ENCODE peak calls at places on chromosomes 12 and 14, in four cellular contexts. One of them, this sample, is unnamed. For H4K20me1 and H3K4me1, the result is how much of the 10 kb centered on the place peaks cover.

GRCh38 chr12:58117201-58117600 is 175.8 kb downstream of the ATP23 start:
- DNase-seq in GM12878: no peak
- DNase-seq in HepG2: no peak
- DNase-seq in H1: no peak
- DNase-seq in this sample: no peak

GRCh38 chr14:61226015-61226654 is 55.0 kb downstream of the TMEM30B start:
- DNase-seq in GM12878: no peak
- DNase-seq in HepG2: no peak
- DNase-seq in H1: no peak
- DNase-seq in this sample: peak

GRCh38 chr14:63438065-63438757 is 105.0 kb downstream of the PPP2R5E start:
- DNase-seq in GM12878: no peak
- DNase-seq in HepG2: peak
- DNase-seq in H1: no peak
- DNase-seq in this sample: peak

GRCh38 chr12:86230516-86231146 is 25.6 kb downstream of the MGAT4C start:
- DNase-seq in GM12878: no peak
- DNase-seq in HepG2: no peak
- DNase-seq in H1: no peak
- DNase-seq in this sample: peak

GRCh38 chr12:57609781-57610552 is 1.3 kb upstream of the ARHGEF25 start:
- DNase-seq in GM12878: no peak
- DNase-seq in HepG2: no peak
- DNase-seq in H1: peak
- DNase-seq in this sample: no peak

GRCh38 chr12:31324116-31324844 is 1.7 kb downstream of the SINHCAF start:
- DNase-seq in GM12878: no peak
- DNase-seq in HepG2: peak
- DNase-seq in H1: peak
- DNase-seq in this sample: peak

GRCh38 chr12:32549675-32550079 is 129.4 kb upstream of the DNM1L start:
- DNase-seq in GM12878: no peak
- DNase-seq in HepG2: no peak
- DNase-seq in H1: peak
- DNase-seq in this sample: peak

GRCh38 chr14:95339301-95339865 is 19.7 kb upstream of the CLMN start:
- DNase-seq in GM12878: no peak
- DNase-seq in HepG2: peak
- DNase-seq in H1: no peak
- DNase-seq in this sample: no peak

GRCh38 chr12:15978431-15978950 is 67.4 kb downstream of the DERA start:
- DNase-seq in GM12878: no peak
- DNase-seq in HepG2: no peak
- DNase-seq in H1: no peak
- DNase-seq in this sample: peak

GRCh38 chr12:85642810-85643209 is 193.4 kb downstream of the RASSF9 start:
- DNase-seq in GM12878: no peak
- DNase-seq in HepG2: peak
- DNase-seq in H1: no peak
- DNase-seq in this sample: peak

GRCh38 chr14:89029961-89030694 is 205.7 kb downstream of the TTC8 start:
- DNase-seq in GM12878: no peak
- DNase-seq in HepG2: no peak
- DNase-seq in H1: no peak
- DNase-seq in this sample: no peak

GRCh38 chr14:32121948-32122347 is 44.8 kb downstream of the ARHGAP5 start:
- DNase-seq in GM12878: no peak
- DNase-seq in HepG2: no peak
- DNase-seq in H1: no peak
- DNase-seq in this sample: peak

GRCh38 chr12:88361493-88361892 is 218.8 kb downstream of the KITLG start:
- DNase-seq in GM12878: no peak
- DNase-seq in HepG2: no peak
- DNase-seq in H1: no peak
- DNase-seq in this sample: peak

GRCh38 chr12:25972783-25973182 is 14.3 kb downstream of the RASSF8 start:
- DNase-seq in GM12878: no peak
- DNase-seq in HepG2: no peak
- DNase-seq in H1: no peak
- DNase-seq in this sample: peak

GRCh38 chr12:46523863-46524770 is 151.5 kb upstream of the SLC38A2 start:
- DNase-seq in GM12878: no peak
- DNase-seq in HepG2: peak
- DNase-seq in H1: no peak
- DNase-seq in this sample: peak

GRCh38 chr14:98959958-98960616 is 311.9 kb downstream of the BCL11B start:
- DNase-seq in GM12878: no peak
- DNase-seq in HepG2: no peak
- DNase-seq in H1: peak
- DNase-seq in this sample: no peak

GRCh38 chr14:105015905-105016304 is 5.0 kb downstream of the CDCA4 start:
- DNase-seq in GM12878: no peak
- DNase-seq in HepG2: no peak
- DNase-seq in H1: no peak
- DNase-seq in this sample: no peak

GRCh38 chr12:8554451-8555195 is 13.9 kb upstream of the CLEC4E start:
- DNase-seq in GM12878: no peak
- DNase-seq in HepG2: no peak
- DNase-seq in H1: no peak
- DNase-seq in this sample: peak

GRCh38 chr12:53061404-53062010 is 11.6 kb downstream of the TNS2 start:
- DNase-seq in GM12878: no peak
- DNase-seq in HepG2: peak
- DNase-seq in H1: no peak
- DNase-seq in this sample: no peak

GRCh38 chr14:74360163-74360562 is 11.9 kb downstream of the VRTN start:
- DNase-seq in GM12878: no peak
- DNase-seq in HepG2: no peak
- DNase-seq in H1: no peak
- DNase-seq in this sample: no peak

GRCh38 chr14:61638595-61639391 is 56.5 kb upstream of the HIF1A start:
- DNase-seq in GM12878: no peak
- DNase-seq in HepG2: no peak
- DNase-seq in H1: no peak
- DNase-seq in this sample: peak

GRCh38 chr14:32657081-32657480 is 281.6 kb upstream of the NPAS3 start:
- DNase-seq in GM12878: peak
- DNase-seq in HepG2: peak
- DNase-seq in H1: no peak
- DNase-seq in this sample: peak

GRCh38 chr14:75479770-75480600 is 42.3 kb upstream of the BATF start:
- DNase-seq in GM12878: no peak
- DNase-seq in HepG2: no peak
- DNase-seq in H1: peak
- DNase-seq in this sample: no peak

GRCh38 chr14:56172571-56172971 is 54.4 kb downstream of the PELI2 start:
- DNase-seq in GM12878: no peak
- DNase-seq in HepG2: no peak
- DNase-seq in H1: no peak
- DNase-seq in this sample: peak

GRCh38 chr12:25187781-25188180 is 7.2 kb downstream of the DNAI7 start:
- DNase-seq in GM12878: no peak
- DNase-seq in HepG2: no peak
- DNase-seq in H1: no peak
- DNase-seq in this sample: peak

GRCh38 chr12:93122089-93122488 is 193.0 kb upstream of the EEA1 start:
- DNase-seq in GM12878: no peak
- DNase-seq in HepG2: peak
- DNase-seq in H1: no peak
- DNase-seq in this sample: peak

GRCh38 chr12:89256060-89256459 is 96.2 kb downstream of the DUSP6 start:
- DNase-seq in GM12878: no peak
- DNase-seq in HepG2: no peak
- DNase-seq in H1: no peak
- DNase-seq in this sample: no peak

GRCh38 chr14:100019156-100019882 is 45.9 kb upstream of the EVL start:
- DNase-seq in GM12878: no peak
- DNase-seq in HepG2: peak
- DNase-seq in H1: no peak
- DNase-seq in this sample: peak

GRCh38 chr12:26740991-26741390 is 92.0 kb downstream of the ITPR2 start:
- DNase-seq in GM12878: no peak
- DNase-seq in HepG2: no peak
- DNase-seq in H1: no peak
- DNase-seq in this sample: no peak

GRCh38 chr12:93664573-93665138 is 12.5 kb upstream of the CRADD start:
- DNase-seq in GM12878: no peak
- DNase-seq in HepG2: peak
- DNase-seq in H1: no peak
- DNase-seq in this sample: peak

GRCh38 chr14:106556665-106557289 is 1030.4 kb downstream of the TMEM121 start:
- DNase-seq in GM12878: no peak
- DNase-seq in HepG2: peak
- DNase-seq in H1: peak
- DNase-seq in this sample: no peak

GRCh38 chr12:122944588-122944987 is 21.7 kb downstream of the ABCB9 start:
- DNase-seq in GM12878: no peak
- DNase-seq in HepG2: peak
- DNase-seq in H1: no peak
- DNase-seq in this sample: peak

GRCh38 chr12:123388218-123388947 is 4.5 kb downstream of the KMT5A start:
- DNase-seq in GM12878: peak
- DNase-seq in HepG2: peak
- DNase-seq in H1: peak
- DNase-seq in this sample: peak

GRCh38 chr12:95402096-95402495 is 71.9 kb upstream of the METAP2 start:
- DNase-seq in GM12878: no peak
- DNase-seq in HepG2: no peak
- DNase-seq in H1: no peak
- DNase-seq in this sample: no peak

GRCh38 chr14:96986701-96987474 is 189.7 kb downstream of the VRK1 start:
- DNase-seq in GM12878: no peak
- DNase-seq in HepG2: no peak
- DNase-seq in H1: no peak
- DNase-seq in this sample: no peak

DNA sequence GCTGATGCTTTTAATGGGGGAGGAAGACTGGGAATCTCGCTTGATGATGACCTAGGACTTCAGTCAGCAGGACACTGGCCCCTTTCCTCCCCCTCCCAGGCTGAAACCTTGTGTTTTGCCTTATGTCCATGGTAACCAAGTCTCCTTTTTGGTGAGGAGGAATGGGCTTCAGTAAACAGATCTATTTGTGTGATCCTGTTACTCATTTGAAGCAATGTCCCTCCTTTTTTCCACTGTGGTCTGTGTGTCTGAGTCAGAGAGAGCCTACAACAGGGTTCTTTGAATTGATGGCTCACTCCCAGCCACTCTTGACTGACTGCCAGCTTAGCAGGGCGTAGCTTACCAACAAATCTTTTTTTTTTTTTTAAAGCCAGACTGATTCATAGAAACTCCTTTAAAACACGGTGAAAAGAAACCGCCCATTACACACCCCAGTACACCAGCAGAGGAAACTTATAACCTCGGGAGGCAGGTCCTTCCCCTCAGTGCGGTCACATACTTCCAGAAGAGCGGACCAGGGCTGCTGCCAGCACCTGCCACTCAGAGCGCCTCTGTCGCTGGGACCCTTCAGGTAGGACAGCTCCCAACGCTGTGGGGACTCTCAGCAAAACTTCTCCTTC is at the start of gene EMP1:
- DNase-seq in GM12878: peak
- DNase-seq in HepG2: peak
- DNase-seq in H1: no peak
- DNase-seq in this sample: peak
- TF ChIP-seq POLR2A in GM12878: no peak
- TF ChIP-seq POLR2A in HepG2: no peak
- TF ChIP-seq POLR2A in H1: no peak
- TF ChIP-seq POLR2A in this sample: peak

GRCh38 chr12:116247377-116247776 is 30.1 kb downstream of the MED13L start:
- DNase-seq in GM12878: no peak
- DNase-seq in HepG2: no peak
- DNase-seq in H1: no peak
- DNase-seq in this sample: peak
- H4K20me1 ChIP-seq in GM12878: under half
- H4K20me1 ChIP-seq in HepG2: under half
- H4K20me1 ChIP-seq in H1: under half
- H4K20me1 ChIP-seq in this sample: half or more

DNA sequence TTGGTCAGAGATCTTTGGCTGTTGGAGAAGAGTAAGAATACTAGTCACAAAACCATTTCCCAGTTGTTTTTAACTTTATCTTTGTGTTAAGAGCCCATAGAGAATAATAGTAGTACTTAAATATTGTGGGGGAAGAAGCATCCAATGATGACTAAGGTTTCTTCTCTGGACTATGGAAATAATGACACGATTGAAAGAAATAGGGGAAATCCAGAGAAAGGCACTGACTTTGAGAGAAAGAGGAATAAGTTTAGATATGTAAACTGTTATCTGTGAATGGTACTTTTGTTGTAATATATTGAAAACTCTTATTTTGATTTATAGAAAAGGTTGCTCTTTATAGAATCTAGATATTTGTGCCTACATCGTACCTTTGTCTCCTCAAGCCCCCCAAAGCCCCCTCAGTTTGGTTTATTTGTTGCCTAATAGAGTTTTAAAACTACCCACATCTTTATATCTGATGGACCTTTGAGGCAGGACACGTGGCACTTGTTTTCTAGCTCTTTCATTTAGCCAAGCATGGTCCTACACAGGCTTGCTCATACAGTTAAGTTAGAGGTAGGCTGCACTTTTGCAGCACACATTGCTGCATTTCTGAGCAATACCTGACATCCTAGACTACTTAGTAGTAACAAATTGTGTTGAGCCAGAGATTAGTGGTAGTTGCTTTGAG is 96.3 kb downstream of the WNK1 start:
- DNase-seq in GM12878: no peak
- DNase-seq in HepG2: no peak
- DNase-seq in H1: no peak
- DNase-seq in this sample: peak
- H3K4me1 ChIP-seq in GM12878: under half
- H3K4me1 ChIP-seq in HepG2: under half
- H3K4me1 ChIP-seq in H1: under half
- H3K4me1 ChIP-seq in this sample: under half

DNA sequence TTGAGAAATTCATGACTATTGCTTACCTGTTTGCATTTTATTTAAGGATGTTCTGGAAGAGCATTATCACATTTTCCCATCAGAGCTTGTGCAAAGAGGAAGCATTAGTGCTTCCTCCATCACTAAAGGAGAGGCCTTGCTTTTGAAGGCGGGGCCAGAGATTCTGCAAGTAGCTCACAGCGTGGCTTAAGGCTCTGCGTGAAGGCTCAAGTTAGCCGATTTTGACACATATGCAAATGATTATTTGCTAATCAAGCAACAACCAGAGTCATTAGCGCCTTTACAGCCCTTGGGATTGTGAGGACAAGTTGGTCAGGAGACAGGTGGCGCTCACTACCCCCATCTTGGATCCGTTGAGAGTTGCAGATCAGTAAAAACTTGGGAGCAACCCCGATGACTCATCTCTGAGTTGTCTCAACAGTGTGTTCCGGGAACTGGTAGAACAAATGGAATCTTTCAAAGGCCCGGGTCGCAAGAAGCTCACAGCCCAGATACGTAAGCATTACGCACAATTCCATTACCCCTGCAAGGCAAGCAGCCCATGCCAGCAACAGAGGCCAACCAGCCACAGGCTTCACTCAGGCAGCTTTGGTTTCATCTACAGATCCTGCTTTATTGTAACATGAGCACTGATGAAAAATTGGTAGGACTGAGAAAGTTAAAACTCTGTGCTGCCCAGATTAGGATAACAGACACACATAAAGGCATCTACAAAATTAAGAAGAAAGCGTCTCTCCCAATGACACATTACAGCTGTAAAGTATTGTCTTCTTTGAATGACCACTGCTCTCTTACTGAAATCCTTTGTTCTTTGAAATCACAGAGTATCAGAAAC is 34.9 kb upstream of the SPTSSA start:
- DNase-seq in GM12878: no peak
- DNase-seq in HepG2: peak
- DNase-seq in H1: peak
- DNase-seq in this sample: peak
- TF ChIP-seq POLR2A in GM12878: no peak
- TF ChIP-seq POLR2A in HepG2: no peak
- TF ChIP-seq POLR2A in H1: no peak
- TF ChIP-seq POLR2A in this sample: peak

This sample was measured in IMR-90.